ENCODE peak calls at places on chromosomes 11 and 22, in eight cellular contexts. Z is breast epithelium, W is cardiac muscle cell, D is H1, V is dorsolateral prefrontal cortex, M is tibial artery, P is lower lobe of right lung, H is endothelial cell of umbilical vein. K is an unnamed sample.

GRCh38 chr11:75873417-75874148 is 58.6 kb downstream of the UVRAG start:
- DNase-seq in Z (no peak), W (no peak), D (no peak), V (no peak), M (no peak), P (no peak), H (peak; percentile 19), K (no peak)

GRCh38 chr22:37749831-37750595 is 53.2 kb downstream of the TRIOBP start:
- DNase-seq in Z (no peak), W (peak; percentile 33), D (no peak), V (no peak), M (no peak), P (no peak), H (peak; percentile 55), K (no peak)

GRCh38 chr11:117572671-117573070 is 224.3 kb downstream of the DSCAML1 start:
- DNase-seq in Z (no peak), W (no peak), D (no peak), V (no peak), M (peak; percentile 13), P (no peak), H (no peak), K (no peak)

GRCh38 chr11:132895340-132895739 is 637.0 kb downstream of the OPCML start:
- DNase-seq in Z (no peak), W (peak; percentile 29), D (no peak), V (no peak), M (no peak), P (no peak), H (no peak), K (peak; percentile 84)

GRCh38 chr11:8283510-8284272 is 20.0 kb upstream of the LMO1 start:
- DNase-seq in Z (no peak), W (peak; percentile 91), D (no peak), V (no peak), M (no peak), P (peak; percentile 36), H (no peak), K (no peak)

GRCh38 chr11:75202195-75202594 is 38.4 kb upstream of the TPBGL start:
- DNase-seq in Z (no peak), W (no peak), D (no peak), V (no peak), M (no peak), P (no peak), H (no peak), K (no peak)

GRCh38 chr22:17132112-17132511 is 11.0 kb upstream of the TMEM121B start:
- DNase-seq in Z (no peak), W (peak; percentile 62), D (no peak), V (no peak), M (no peak), P (no peak), H (no peak), K (no peak)

GRCh38 chr11:113249491-113249763 is 65.0 kb upstream of the TTC12 start:
- DNase-seq in Z (no peak), W (no peak), D (no peak), V (no peak), M (no peak), P (no peak), H (no peak), K (no peak)

GRCh38 chr22:33240901-33241300 is 182.7 kb upstream of the SYN3 start:
- DNase-seq in Z (no peak), W (no peak), D (no peak), V (no peak), M (no peak), P (no peak), H (no peak), K (no peak)

GRCh38 chr11:120134106-120134930 is 3.6 kb downstream of the TRIM29 start:
- DNase-seq in Z (no peak), W (no peak), D (no peak), V (no peak), M (peak; percentile 15), P (peak; percentile 20), H (no peak), K (no peak)

GRCh38 chr11:67732045-67732787 is 57.8 kb upstream of the ALDH3B2 start:
- DNase-seq in Z (no peak), W (peak; percentile 46), D (no peak), V (no peak), M (no peak), P (no peak), H (no peak), K (no peak)

GRCh38 chr11:125343732-125344131 is 152.3 kb downstream of the FEZ1 start:
- DNase-seq in Z (no peak), W (no peak), D (no peak), V (no peak), M (no peak), P (peak; percentile 30), H (no peak), K (no peak)

GRCh38 chr22:17926516-17926915 is 97.8 kb downstream of the MICAL3 start:
- DNase-seq in Z (no peak), W (no peak), D (no peak), V (no peak), M (no peak), P (no peak), H (no peak), K (no peak)

GRCh38 chr11:124961972-124962609 is 8.1 kb downstream of the CCDC15 start:
- DNase-seq in Z (no peak), W (peak; percentile 63), D (no peak), V (no peak), M (no peak), P (no peak), H (peak; percentile 86), K (peak; percentile 74)

GRCh38 chr11:120547871-120548681 is 36.5 kb downstream of the GRIK4 start:
- DNase-seq in Z (peak; percentile 93), W (peak; percentile 52), D (no peak), V (peak; percentile 37), M (peak; percentile 80), P (peak; percentile 70), H (peak; percentile 91), K (peak; percentile 93)

GRCh38 chr11:64861227-64861970 is 16.9 kb upstream of the CDC42BPG start:
- DNase-seq in Z (no peak), W (no peak), D (no peak), V (no peak), M (no peak), P (no peak), H (no peak), K (no peak)

GRCh38 chr11:109371444-109372176 is 50.4 kb upstream of the C11orf87 start:
- DNase-seq in Z (no peak), W (no peak), D (no peak), V (no peak), M (no peak), P (no peak), H (no peak), K (no peak)

GRCh38 chr11:63020671-63021255 is 5.1 kb upstream of the SLC22A8 start:
- DNase-seq in Z (no peak), W (no peak), D (peak; percentile 36), V (peak; percentile 72), M (no peak), P (no peak), H (no peak), K (no peak)

GRCh38 chr11:58622344-58622743 is at the start of gene CNTF:
- DNase-seq in Z (no peak), W (no peak), D (no peak), V (no peak), M (no peak), P (no peak), H (no peak), K (no peak)

GRCh38 chr11:84580338-84580737 is 1046.8 kb downstream of the DLG2 start:
- DNase-seq in Z (no peak), W (no peak), D (no peak), V (no peak), M (no peak), P (no peak), H (no peak), K (no peak)

GRCh38 chr11:116862101-116862637 is 24.7 kb upstream of the APOA1 start:
- DNase-seq in Z (no peak), W (no peak), D (no peak), V (no peak), M (no peak), P (no peak), H (no peak), K (no peak)

GRCh38 chr22:46563381-46564083 is 26.1 kb upstream of the CELSR1 start:
- DNase-seq in Z (peak; percentile 74), W (peak; percentile 81), D (no peak), V (peak; percentile 64), M (peak; percentile 66), P (peak; percentile 86), H (peak; percentile 48), K (no peak)
- H3K4me3 ChIP-seq in Z (no peak overlapping the region), W (no peak overlapping the region), D (no peak overlapping the region), V (peak overlapping the region; percentile 5), M (no peak overlapping the region), P (no peak overlapping the region), H (no peak overlapping the region), K (no peak overlapping the region)

GRCh38 chr11:69531071-69531716 is 49.7 kb downstream of the LINC01488 start:
- DNase-seq in Z (peak; percentile 30), W (no peak), D (no peak), V (no peak), M (no peak), P (no peak), H (no peak), K (no peak)

GRCh38 chr11:69531717-69532088 is 50.2 kb downstream of the LINC01488 start:
- DNase-seq in Z (peak; percentile 25), W (no peak), D (no peak), V (no peak), M (no peak), P (no peak), H (no peak), K (no peak)

GRCh38 chr11:69530278-69531070 is 49.0 kb downstream of the LINC01488 start:
- DNase-seq in Z (peak; percentile 35), W (no peak), D (no peak), V (no peak), M (peak; percentile 28), P (no peak), H (no peak), K (no peak)

GRCh38 chr11:69526453-69526810 is 45.0 kb downstream of the LINC01488 start:
- DNase-seq in Z (peak; percentile 19), W (no peak), D (no peak), V (no peak), M (no peak), P (peak; percentile 17), H (no peak), K (no peak)

GRCh38 chr11:69529001-69529400 is 47.5 kb downstream of the LINC01488 start:
- DNase-seq in Z (peak; percentile 37), W (no peak), D (no peak), V (no peak), M (no peak), P (no peak), H (no peak), K (no peak)
- H3K27ac ChIP-seq in Z (no peak overlapping the region), W (no peak overlapping the region), D (no peak overlapping the region), V (no peak overlapping the region), M (no peak overlapping the region), P (no peak overlapping the region), H (no peak overlapping the region), K (no peak overlapping the region)

GRCh38 chr22:43999378-43999777 is 24.7 kb upstream of the PARVB start:
- DNase-seq in Z (no peak), W (no peak), D (no peak), V (no peak), M (no peak), P (peak; percentile 9), H (no peak), K (no peak)
- TF ChIP-seq CTCF in Z (no peak), W (no peak), D (no peak), V (no peak), M (no peak), P (no peak), H (no peak), K (no peak)

DNA sequence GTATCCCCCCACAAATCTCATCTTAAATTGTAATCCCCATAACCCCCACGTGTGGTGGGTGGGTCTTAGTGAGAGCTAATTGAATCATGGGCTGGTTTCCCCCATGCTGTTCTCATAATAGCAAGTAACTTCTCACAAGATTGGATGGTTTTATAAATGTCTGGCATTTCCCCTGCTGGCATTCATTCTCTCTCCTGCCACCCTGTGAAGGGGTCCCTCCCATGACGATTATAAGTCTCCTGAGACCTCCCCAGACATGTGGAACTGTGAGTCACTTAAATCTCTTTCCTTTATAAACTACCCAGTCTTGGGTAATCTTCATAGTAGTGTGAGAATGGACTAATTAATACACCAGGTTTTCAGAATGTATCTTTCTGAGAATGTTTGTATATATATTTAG is 1159.4 kb downstream of the FAM181B start:
- DNase-seq in Z (no peak), W (no peak), D (no peak), V (no peak), M (no peak), P (no peak), H (no peak), K (no peak)
- H3K4me3 ChIP-seq in Z (no peak overlapping the region), W (no peak overlapping the region), D (no peak overlapping the region), V (no peak overlapping the region), M (no peak overlapping the region), P (no peak overlapping the region), H (no peak overlapping the region), K (no peak overlapping the region)

K was measured in AG04450.